ENCODE peak calls at places on chromosomes 13 and 19, in nine cellular contexts. G, I, X, J, U, N, C, M and K are unnamed samples.

GRCh38 chr13:51444922-51445321 is 7.9 kb downstream of the INTS6 start:
- DNase-seq in N (no peak), I (no peak), C (no peak), M (no peak), U (peak), J (peak), X (no peak), G (no peak), K (no peak)

GRCh38 chr13:46160474-46161066 is 21.4 kb downstream of the LCP1 start:
- DNase-seq in G (no peak), C (no peak), J (peak), U (peak), X (no peak), N (peak), I (no peak), M (no peak), K (peak)

GRCh38 chr13:48534911-48535501 is 2.1 kb upstream of the RCBTB2 start:
- DNase-seq in J (no peak), I (no peak), U (no peak), C (no peak), G (no peak), X (no peak), M (no peak), N (no peak), K (no peak)

GRCh38 chr19:18975864-18976263 is 34.8 kb upstream of the HOMER3 start:
- DNase-seq in X (no peak), I (no peak), J (no peak), U (no peak), M (no peak), N (no peak), C (no peak), G (no peak), K (no peak)

GRCh38 chr13:40205771-40206240 is 460.6 kb downstream of the FOXO1 start:
- DNase-seq in G (no peak), N (no peak), J (no peak), M (no peak), I (no peak), U (no peak), X (no peak), C (no peak), K (no peak)

GRCh38 chr19:390386-391198 is 18.4 kb downstream of the C2CD4C start:
- DNase-seq in U (no peak), X (no peak), M (no peak), G (no peak), N (no peak), C (no peak), I (no peak), J (no peak), K (no peak)

GRCh38 chr19:14097532-14098151 is 7.1 kb upstream of the SAMD1 start:
- DNase-seq in I (no peak), N (no peak), J (no peak), M (no peak), U (no peak), G (no peak), X (no peak), C (no peak), K (no peak)

GRCh38 chr19:34260771-34261173 is 6.4 kb downstream of the GARRE1 start:
- DNase-seq in N (no peak), G (no peak), X (no peak), M (no peak), J (no peak), U (peak), I (no peak), C (no peak), K (no peak)

GRCh38 chr13:44507639-44508038 is 68.5 kb downstream of the TSC22D1 start:
- DNase-seq in N (no peak), J (no peak), C (no peak), X (no peak), G (no peak), U (no peak), I (no peak), M (no peak), K (no peak)

GRCh38 chr19:8158411-8159074 is 9.2 kb upstream of the FBN3 start:
- DNase-seq in J (peak), M (no peak), N (peak), U (peak), G (peak), I (peak), C (no peak), X (no peak), K (peak)

GRCh38 chr19:30227661-30228112 is 144.5 kb upstream of the ZNF536 start:
- DNase-seq in C (no peak), G (peak), I (peak), X (no peak), M (peak), U (peak), J (peak), N (no peak), K (no peak)